ENCODE peak calls at places on chromosome X, in six cellular contexts. E, I, D, C, J and B are unnamed samples.

GRCh38 chrX:153474718-153475117 is 4.3 kb upstream of the HAUS7 start:
- DNase-seq in D (peak; percentile 12), E (peak; percentile 82), C (peak; percentile 47), J (peak; percentile 18), I (no peak), B (no peak)

GRCh38 chrX:6052111-6052745 is 176.4 kb downstream of the NLGN4X start:
- DNase-seq in C (no peak), I (no peak), D (no peak), E (peak; percentile 88), J (no peak), B (no peak)

GRCh38 chrX:63561425-63561824 is 210.3 kb upstream of the SPIN4 start:
- DNase-seq in J (no peak), I (no peak), C (no peak), D (peak; percentile 0), E (peak; percentile 4), B (no peak)

GRCh38 chrX:134632386-134632785 is 25.9 kb downstream of the PLAC1 start:
- DNase-seq in I (no peak), D (no peak), C (no peak), J (no peak), E (no peak), B (no peak)

GRCh38 chrX:148501121-148502066 is 977 bp downstream of the AFF2 start:
- DNase-seq in C (peak; percentile 20), E (no peak), J (no peak), D (no peak), I (peak; percentile 15), B (no peak)

GRCh38 chrX:39613997-39614679 is 483.6 kb downstream of the BCOR start:
- DNase-seq in I (no peak), E (peak; percentile 10), D (no peak), C (peak; percentile 29), J (no peak), B (no peak)

GRCh38 chrX:29662759-29663503 is 552.4 kb upstream of the MAGEB2 start:
- DNase-seq in I (no peak), E (peak; percentile 89), C (no peak), D (peak; percentile 86), J (no peak), B (peak; percentile 92)

GRCh38 chrX:47358387-47359065 is 11.9 kb upstream of the ZNF157 start:
- DNase-seq in I (no peak), J (peak; percentile 22), E (no peak), C (no peak), D (no peak), B (no peak)

GRCh38 chrX:44748014-44748413 is 95.8 kb upstream of the DUSP21 start:
- DNase-seq in C (no peak), J (peak; percentile 68), E (peak; percentile 27), D (no peak), I (no peak), B (no peak)

GRCh38 chrX:15087747-15088146 is 182.1 kb downstream of the ASB9 start:
- DNase-seq in C (no peak), D (no peak), E (no peak), I (no peak), J (no peak), B (no peak)

GRCh38 chrX:57453901-57454300 is 137.9 kb upstream of the ZXDB start:
- DNase-seq in C (peak; percentile 23), E (no peak), J (peak; percentile 39), D (peak; percentile 20), I (no peak), B (peak; percentile 15)

GRCh38 chrX:18617351-18617750 is 54.6 kb downstream of the RS1 start:
- DNase-seq in C (peak; percentile 10), J (peak; percentile 36), E (peak; percentile 75), I (no peak), D (peak; percentile 81), B (peak; percentile 76)

GRCh38 chrX:53088136-53088974 is 5.6 kb upstream of the KANTR start:
- DNase-seq in E (peak; percentile 88), C (peak; percentile 82), J (peak; percentile 88), I (peak; percentile 50), D (peak; percentile 62), B (no peak)

GRCh38 chrX:151227637-151228036 is 51.3 kb downstream of the GPR50 start:
- DNase-seq in E (no peak), I (peak; percentile 9), D (no peak), J (no peak), C (peak; percentile 24), B (no peak)

GRCh38 chrX:1614927-1615326 is at the start of gene ASMT:
- DNase-seq in E (no peak), I (no peak), J (no peak), D (no peak), C (peak; percentile 66), B (no peak)

GRCh38 chrX:140733766-140734342 is 24.3 kb downstream of the LINC00632 start:
- DNase-seq in E (peak; percentile 66), C (peak; percentile 42), J (peak; percentile 63), I (no peak), D (peak; percentile 17), B (peak; percentile 8)

GRCh38 chrX:114334473-114334982 is 249.4 kb upstream of the HTR2C start:
- DNase-seq in E (no peak), C (no peak), D (no peak), J (no peak), I (no peak), B (no peak)

GRCh38 chrX:68652327-68652930 is 5.0 kb downstream of the STARD8 start:
- DNase-seq in I (no peak), D (no peak), J (peak; percentile 14), C (no peak), E (peak; percentile 3), B (no peak)

GRCh38 chrX:137568741-137569469 is 3.0 kb downstream of the ZIC3 start:
- DNase-seq in C (no peak), J (no peak), I (no peak), E (no peak), D (no peak), B (no peak)

GRCh38 chrX:9635368-9635767 is 130.3 kb downstream of the GPR143 start:
- DNase-seq in C (no peak), J (no peak), E (no peak), I (no peak), D (no peak), B (no peak)

GRCh38 chrX:30643313-30643821 is 9.9 kb upstream of the GK start:
- DNase-seq in E (no peak), I (no peak), J (no peak), D (no peak), C (no peak), B (no peak)

GRCh38 chrX:44462851-44463250 is 79.8 kb downstream of the FUNDC1 start:
- DNase-seq in C (peak; percentile 6), D (no peak), J (peak; percentile 91), E (peak; percentile 41), I (no peak), B (no peak)

GRCh38 chrX:23887918-23888317 is 19.8 kb downstream of the APOO start:
- DNase-seq in E (no peak), C (no peak), J (no peak), I (no peak), D (no peak), B (no peak)

GRCh38 chrX:1450381-1451161 is 2.1 kb downstream of the ASMTL start:
- DNase-seq in I (no peak), D (no peak), J (no peak), E (no peak), C (no peak), B (no peak)

GRCh38 chrX:11117751-11118150 is 6.6 kb downstream of the HCCS start:
- DNase-seq in C (no peak), E (no peak), I (no peak), D (no peak), J (no peak), B (no peak)